ENCODE peak calls at places on chromosomes 16 and 17, in four cellular contexts. N is hepatocyte, R is cardiac fibroblast, U is MG63. G is an unnamed sample.

GRCh38 chr17:41959336-41960095 is 7.1 kb upstream of the CNP start:
- DNase-seq in R (peak; percentile 74), N (peak; percentile 50), U (no peak), G (no peak)

GRCh38 chr17:76452646-76453430 is at the start of gene UBE2O:
- DNase-seq in R (peak; percentile 84), U (peak; percentile 93), N (peak; percentile 94), G (no peak)

GRCh38 chr17:5832886-5833285 is 237.3 kb upstream of the WSCD1 start:
- DNase-seq in U (no peak), N (no peak), R (peak; percentile 67), G (peak; percentile 17)

GRCh38 chr17:49741692-49742076 is 22.2 kb downstream of the FAM117A start:
- DNase-seq in U (no peak), R (no peak), N (no peak), G (no peak)

GRCh38 chr17:64180089-64180488 is 50.1 kb upstream of the ERN1 start:
- DNase-seq in N (no peak), U (no peak), R (peak; percentile 88), G (peak; percentile 48)

GRCh38 chr16:20073203-20074088 is at the start of gene GPR139:
- DNase-seq in U (no peak), R (no peak), N (peak; percentile 6), G (no peak)

GRCh38 chr17:80774643-80775281 is 216.9 kb upstream of the CHMP6 start:
- DNase-seq in U (no peak), N (no peak), R (no peak), G (no peak)

GRCh38 chr17:31535581-31535981 is 144.1 kb downstream of the RAB11FIP4 start:
- DNase-seq in U (peak; percentile 23), N (no peak), R (no peak), G (no peak)

GRCh38 chr17:45231481-45232116 is 9.9 kb downstream of the FMNL1 start:
- DNase-seq in N (no peak), U (peak; percentile 34), R (peak; percentile 29), G (no peak)

GRCh38 chr17:15957608-15958307 is 12.8 kb downstream of the ADORA2B start:
- DNase-seq in U (no peak), N (no peak), R (no peak), G (no peak)

GRCh38 chr16:85805442-85806045 is 6.0 kb downstream of the COX4I1 start:
- DNase-seq in N (no peak), U (no peak), R (no peak), G (no peak)

GRCh38 chr16:59941581-59941980 is 1207.5 kb upstream of the GOT2 start:
- DNase-seq in R (no peak), U (no peak), N (no peak), G (no peak)

GRCh38 chr16:546909-547770 is 13.1 kb upstream of the PRR35 start:
- DNase-seq in N (peak; percentile 72), U (no peak), R (peak; percentile 57), G (no peak)

GRCh38 chr17:63984206-63984605 is 11.5 kb upstream of the SCN4A start:
- DNase-seq in U (no peak), R (peak; percentile 33), N (no peak), G (no peak)

GRCh38 chr17:511001-511690 is 158.5 kb upstream of the RPH3AL start:
- DNase-seq in N (no peak), R (peak; percentile 87), U (no peak), G (no peak)

GRCh38 chr16:17566656-17567450 is 96.1 kb upstream of the XYLT1 start:
- DNase-seq in R (no peak), N (no peak), U (no peak), G (no peak)

GRCh38 chr16:63057342-63057741 is 1021.1 kb upstream of the CDH8 start:
- DNase-seq in N (no peak), R (no peak), U (no peak), G (no peak)

GRCh38 chr16:89605186-89605970 is 8.1 kb upstream of the DPEP1 start:
- DNase-seq in N (no peak), R (no peak), U (no peak), G (no peak)

GRCh38 chr17:44913676-44914075 is 1.6 kb downstream of the GFAP start:
- DNase-seq in U (no peak), N (no peak), R (no peak), G (no peak)

GRCh38 chr17:58322581-58323419 is 5.8 kb downstream of the TSPOAP1 start:
- DNase-seq in N (no peak), U (no peak), R (no peak), G (no peak)

GRCh38 chr16:63617990-63618763 is 1503.7 kb downstream of the CDH11 start:
- DNase-seq in R (peak; percentile 9), U (peak; percentile 38), N (no peak), G (no peak)

GRCh38 chr17:76193616-76194015 is 46.7 kb downstream of the RNF157 start:
- DNase-seq in R (no peak), N (no peak), U (no peak), G (no peak)

GRCh38 chr16:703406-703805 is 2.2 kb downstream of the FBXL16 start:
- DNase-seq in U (no peak), N (no peak), R (no peak), G (no peak)

GRCh38 chr17:44083250-44083849 is 12.8 kb downstream of the G6PC3 start:
- DNase-seq in R (no peak), U (no peak), N (no peak), G (no peak)

GRCh38 chr17:75584358-75585175 is 3.0 kb upstream of the MYO15B start:
- DNase-seq in U (no peak), N (peak; percentile 5), R (no peak), G (no peak)

GRCh38 chr16:53172517-53172916 is 117.7 kb downstream of the CHD9 start:
- DNase-seq in N (no peak), R (no peak), U (no peak), G (no peak)

GRCh38 chr16:81521141-81521626 is 76.6 kb downstream of the CMIP start:
- DNase-seq in N (no peak), R (no peak), U (no peak), G (no peak)

GRCh38 chr16:5466551-5466950 is 369.0 kb upstream of the EEF2KMT start:
- DNase-seq in N (no peak), U (no peak), R (no peak), G (no peak)

GRCh38 chr16:5580320-5580719 is 482.7 kb upstream of the EEF2KMT start:
- DNase-seq in U (peak; percentile 8), N (no peak), R (no peak), G (no peak)

GRCh38 chr16:68520649-68521086 is 18.4 kb upstream of the ZFP90 start:
- DNase-seq in U (peak; percentile 57), R (peak; percentile 80), N (peak; percentile 96), G (peak; percentile 26)
- H3K4me3 ChIP-seq in U (peak overlapping the region; percentile 24), R (peak overlapping the region; percentile 26), N (no peak overlapping the region), G (peak overlapping the region; percentile 40)

DNA sequence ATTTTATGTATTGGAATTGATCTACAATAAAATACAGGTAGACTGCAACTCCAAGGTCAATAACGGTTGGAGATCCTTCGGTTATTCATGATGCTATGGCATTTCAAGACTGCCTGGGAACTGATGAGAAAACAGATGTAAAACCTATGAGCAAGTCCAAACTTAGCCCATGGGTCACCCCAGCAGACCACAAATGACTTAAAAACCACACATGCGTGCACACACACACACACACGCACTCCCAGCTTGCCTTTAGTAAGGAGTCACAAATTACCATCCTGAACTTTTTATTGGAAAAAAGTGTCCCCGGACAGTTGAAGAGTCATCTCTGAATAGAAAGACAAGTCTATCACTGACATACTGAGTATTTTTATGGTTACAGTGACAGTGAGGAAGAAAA is 26.7 kb downstream of the TRIM25 start:
- DNase-seq in U (no peak), N (no peak), R (no peak), G (no peak)
- H3K4me3 ChIP-seq in U (no peak overlapping the region), N (no peak overlapping the region), R (no peak overlapping the region), G (no peak overlapping the region)

GRCh38 chr17:19770985-19771710 is 23.1 kb upstream of the ALDH3A1 start:
- DNase-seq in N (no peak), R (no peak), U (no peak), G (no peak)

GRCh38 chr17:19773534-19773933 is 25.4 kb upstream of the ALDH3A1 start:
- DNase-seq in N (no peak), U (no peak), R (no peak), G (no peak)

GRCh38 chr17:19768046-19768782 is 20.1 kb upstream of the ALDH3A1 start:
- DNase-seq in R (no peak), U (no peak), N (no peak), G (no peak)

GRCh38 chr17:19771971-19772630 is 24.0 kb upstream of the ALDH3A1 start:
- DNase-seq in U (no peak), R (no peak), N (no peak), G (no peak)

DNA sequence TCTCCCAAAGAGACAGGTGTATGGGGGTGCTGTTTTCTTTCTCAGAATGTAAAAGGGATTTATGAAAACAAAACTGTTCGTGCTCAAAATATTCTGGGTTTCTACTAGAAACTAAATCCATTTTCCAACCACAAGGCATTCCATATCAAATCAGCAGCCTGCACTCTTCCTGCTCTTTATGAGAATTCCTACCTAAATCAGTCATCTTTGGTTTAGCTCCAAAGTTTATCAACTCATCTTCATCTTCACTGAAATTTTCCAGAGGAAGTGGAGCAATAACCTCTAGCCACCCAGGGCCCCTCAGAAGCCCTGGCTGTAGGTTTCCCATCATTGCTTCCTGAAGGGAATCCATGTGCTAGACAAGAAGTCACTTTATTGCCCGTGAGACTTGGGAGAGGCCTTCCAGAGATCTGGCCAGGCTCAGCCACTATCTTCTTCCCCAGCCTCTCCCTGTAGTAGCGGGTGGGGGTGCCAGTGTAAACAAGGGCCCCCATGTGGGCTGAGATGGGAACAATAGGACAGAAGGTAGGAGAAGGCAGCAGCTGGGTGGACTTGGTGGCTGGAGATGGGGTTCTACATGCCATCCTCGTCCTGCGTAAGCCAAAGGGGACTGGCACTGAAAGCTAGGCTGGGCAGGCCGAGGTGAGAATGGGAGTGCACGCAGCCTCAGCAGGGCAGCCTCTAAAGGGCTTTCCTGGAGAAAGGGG is 22.0 kb upstream of the ALDH3A1 start:
- DNase-seq in U (no peak), N (no peak), R (peak; percentile 14), G (no peak)
- H3K4me3 ChIP-seq in U (no peak overlapping the region), N (no peak overlapping the region), R (no peak overlapping the region), G (no peak overlapping the region)

GRCh38 chr16:67155305-67156145 is 4.2 kb downstream of the TRADD start:
- DNase-seq in N (peak; percentile 92), R (peak; percentile 69), U (peak; percentile 61), G (no peak)
- H3K4me3 ChIP-seq in N (no peak overlapping the region), R (no peak overlapping the region), U (no peak overlapping the region), G (no peak overlapping the region)

GRCh38 chr17:19002805-19003542 is 1.6 kb downstream of the FAM83G start:
- DNase-seq in N (no peak), U (no peak), R (peak; percentile 65), G (no peak)
- H3K4me3 ChIP-seq in N (peak overlapping the region; percentile 94), U (no peak overlapping the region), R (peak overlapping the region; percentile 62), G (peak overlapping the region; percentile 60)

DNA sequence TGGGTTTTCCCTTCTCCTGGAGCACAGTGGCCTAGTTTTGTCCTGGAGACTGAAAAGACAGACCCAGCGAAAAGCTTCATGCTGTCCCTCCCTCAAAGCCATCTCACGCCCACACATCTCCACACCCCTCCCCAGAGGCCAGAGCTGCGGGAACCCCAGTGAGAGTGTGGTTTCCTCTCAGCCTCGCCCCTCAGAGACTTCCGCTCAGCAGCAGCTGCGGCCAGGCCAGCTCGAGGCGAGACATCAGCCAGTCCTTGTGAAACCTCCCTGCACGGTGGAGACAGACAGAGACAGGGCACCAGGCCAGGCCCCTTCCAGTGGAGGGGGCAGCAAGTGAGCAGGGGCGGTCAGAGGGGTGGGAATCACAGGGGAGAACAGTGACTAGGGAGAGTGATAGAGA is 77.0 kb upstream of the TNRC6C start:
- DNase-seq in N (peak; percentile 46), R (peak; percentile 80), U (peak; percentile 53), G (peak; percentile 69)
- H3K4me3 ChIP-seq in N (no peak overlapping the region), R (no peak overlapping the region), U (no peak overlapping the region), G (no peak overlapping the region)